ENCODE peak calls at places on chromosomes 1 and 21, in six cellular contexts. M is NCI-H524, G is progenitor cell of endocrine pancreas, E is NCI-H446 treated with DMSO at 0.1 percent for 48 hours, Z is HTR-8/SVneo, T is Caki2. S is an unnamed sample.

GRCh38 chr1:208182880-208183279 is 61.3 kb downstream of the PLXNA2 start:
- DNase-seq in M (no peak), G (no peak), E (no peak), Z (no peak), T (no peak), S (no peak)

GRCh38 chr1:232204269-232204668 is 425.7 kb downstream of the SIPA1L2 start:
- DNase-seq in M (no peak), G (no peak), E (no peak), Z (no peak), T (no peak), S (no peak)

GRCh38 chr1:180928272-180929230 is 15.9 kb downstream of the KIAA1614 start:
- DNase-seq in M (peak), G (no peak), E (peak), Z (no peak), T (no peak), S (no peak)

GRCh38 chr1:198121058-198121829 is 35.6 kb upstream of the NEK7 start:
- DNase-seq in M (no peak), G (no peak), E (no peak), Z (peak), T (peak), S (no peak)

GRCh38 chr1:71561729-71562128 is 480.9 kb upstream of the ZRANB2 start:
- DNase-seq in M (no peak), G (no peak), E (peak), Z (no peak), T (no peak), S (no peak)

GRCh38 chr1:32984090-32984828 is 19.6 kb upstream of the RNF19B start:
- DNase-seq in M (peak), G (no peak), E (no peak), Z (no peak), T (no peak), S (peak)

GRCh38 chr21:8993943-8994639 is 1527.3 kb upstream of the TPTE start:
- DNase-seq in M (no peak), G (no peak), E (no peak), Z (no peak), T (no peak), S (no peak)

GRCh38 chr1:163168053-163168452 is 34.7 kb downstream of the RGS5 start:
- DNase-seq in M (no peak), G (no peak), E (peak), Z (peak), T (peak), S (peak)

GRCh38 chr1:56466541-56466940 is 112.8 kb downstream of the PLPP3 start:
- DNase-seq in M (no peak), G (no peak), E (no peak), Z (no peak), T (no peak), S (no peak)

GRCh38 chr1:30748699-30749401 is 8.7 kb downstream of the LAPTM5 start:
- DNase-seq in M (no peak), G (no peak), E (no peak), Z (no peak), T (peak), S (peak)

GRCh38 chr1:155219592-155220031 is 11.1 kb downstream of the MTX1 start:
- DNase-seq in M (peak), G (no peak), E (no peak), Z (no peak), T (no peak), S (peak)

GRCh38 chr1:246906833-246907232 is 24.9 kb downstream of the AHCTF1 start:
- DNase-seq in M (no peak), G (no peak), E (no peak), Z (no peak), T (no peak), S (no peak)

GRCh38 chr1:41378999-41379740 is 17.9 kb downstream of the FOXO6 start:
- DNase-seq in M (peak), G (no peak), E (no peak), Z (no peak), T (no peak), S (no peak)

GRCh38 chr1:47403321-47403720 is 12.8 kb upstream of the FOXE3 start:
- DNase-seq in M (no peak), G (no peak), E (no peak), Z (no peak), T (no peak), S (no peak)

GRCh38 chr1:182270731-182271130 is 120.9 kb downstream of the GLUL start:
- DNase-seq in M (no peak), G (no peak), E (no peak), Z (no peak), T (no peak), S (no peak)

GRCh38 chr1:170239445-170239844 is 93.7 kb downstream of the NTMT2 start:
- DNase-seq in M (no peak), G (no peak), E (no peak), Z (no peak), T (no peak), S (no peak)